ENCODE peak calls at places on chromosomes 7 and 10, in five cellular contexts. R is AG04450; M is naive thymus-derived CD8-positive, alpha-beta T cell; D is NCI-H1092; W is caudate nucleus. E is an unnamed sample.

GRCh38 chr10:23994459-23995046 is 214.4 kb upstream of the KIAA1217 start:
- DNase-seq in R (peak), M (no peak), D (no peak), W (peak), E (peak)

GRCh38 chr7:55476071-55476803 is 96.1 kb downstream of the VOPP1 start:
- DNase-seq in R (peak), M (no peak), D (no peak), W (peak), E (no peak)

GRCh38 chr7:96183163-96183562 is 138.7 kb downstream of the SLC25A13 start:
- DNase-seq in R (no peak), M (no peak), D (no peak), W (peak), E (no peak)

GRCh38 chr10:35219292-35219691 is 92.6 kb downstream of the CREM start:
- DNase-seq in R (no peak), M (no peak), D (no peak), W (peak), E (no peak)

GRCh38 chr10:3474266-3474665 is 301.7 kb upstream of the PITRM1 start:
- DNase-seq in R (no peak), M (no peak), D (no peak), W (no peak), E (no peak)

GRCh38 chr7:94907420-94908203 is at the start of gene PPP1R9A:
- DNase-seq in R (no peak), M (no peak), D (peak), W (peak), E (no peak)

GRCh38 chr10:114779803-114780609 is 41.6 kb upstream of the FHIP2A start:
- DNase-seq in R (peak), M (no peak), D (no peak), W (no peak), E (peak)

GRCh38 chr7:332646-333398 is 42.9 kb downstream of the FOXL3 start:
- DNase-seq in R (no peak), M (peak), D (peak), W (peak), E (no peak)

E was measured in HFF-Myc.